ENCODE peak calls at places on chromosomes 7 and 10, in seven cellular contexts. A is endothelial cell of umbilical vein, M is GM23338, K is spleen, N is HL-60, T is breast epithelium, R is SK-N-SH. D is an unnamed sample.

GRCh38 chr7:27176962-27177794 is 3.1 kb upstream of the HOXA10 start:
- DNase-seq in A (peak; percentile 69), M (no peak), K (peak; percentile 57), N (no peak), T (no peak), R (no peak), D (no peak)

GRCh38 chr7:98276241-98276761 is 5.2 kb upstream of the BRI3 start:
- DNase-seq in A (no peak), M (no peak), K (no peak), N (no peak), T (no peak), R (no peak), D (no peak)

GRCh38 chr7:140541513-140542192 is 62.3 kb upstream of the MKRN1 start:
- DNase-seq in A (peak; percentile 25), M (peak; percentile 96), K (peak; percentile 53), N (no peak), T (no peak), R (peak; percentile 61), D (peak; percentile 71)

GRCh38 chr10:103123282-103124033 is 69.6 kb downstream of the NT5C2 start:
- DNase-seq in A (no peak), M (no peak), K (no peak), N (no peak), T (no peak), R (no peak), D (no peak)

GRCh38 chr10:2037966-2038493 is 300.7 kb upstream of the ADARB2 start:
- DNase-seq in A (no peak), M (no peak), K (no peak), N (no peak), T (no peak), R (no peak), D (no peak)

GRCh38 chr10:97138174-97138573 is 47.6 kb downstream of the SLIT1 start:
- DNase-seq in A (no peak), M (peak; percentile 67), K (peak; percentile 56), N (no peak), T (no peak), R (no peak), D (no peak)

GRCh38 chr10:11017575-11018425 is at the start of gene CELF2:
- DNase-seq in A (peak; percentile 64), M (peak; percentile 90), K (peak; percentile 82), N (no peak), T (no peak), R (peak; percentile 67), D (no peak)

GRCh38 chr10:3048114-3049019 is 19.0 kb upstream of the PFKP start:
- DNase-seq in A (no peak), M (no peak), K (no peak), N (no peak), T (no peak), R (no peak), D (no peak)

GRCh38 chr7:98669417-98670015 is 52.4 kb downstream of the NPTX2 start:
- DNase-seq in A (no peak), M (no peak), K (peak; percentile 64), N (no peak), T (no peak), R (peak; percentile 41), D (no peak)

GRCh38 chr7:159117366-159118219 is 27.1 kb downstream of the VIPR2 start:
- DNase-seq in A (no peak), M (no peak), K (peak; percentile 57), N (no peak), T (peak; percentile 15), R (no peak), D (no peak)

GRCh38 chr10:132257271-132257670 is 50.5 kb downstream of the STK32C start:
- DNase-seq in A (no peak), M (no peak), K (no peak), N (no peak), T (no peak), R (peak; percentile 63), D (no peak)

GRCh38 chr10:72122221-72122620 is 33.9 kb upstream of the SPOCK2 start:
- DNase-seq in A (no peak), M (no peak), K (no peak), N (no peak), T (no peak), R (no peak), D (no peak)

GRCh38 chr10:23384364-23384763 is 39.8 kb upstream of the C10orf67 start:
- DNase-seq in A (no peak), M (no peak), K (no peak), N (no peak), T (no peak), R (no peak), D (no peak)

GRCh38 chr7:156566812-156567549 is 73.6 kb upstream of the RNF32 start:
- DNase-seq in A (no peak), M (no peak), K (no peak), N (no peak), T (no peak), R (no peak), D (no peak)

GRCh38 chr7:99860281-99861127 is 16.3 kb downstream of the OR2AE1 start:
- DNase-seq in A (peak; percentile 4), M (no peak), K (no peak), N (no peak), T (peak; percentile 54), R (no peak), D (no peak)

GRCh38 chr7:141511370-141512335 is 39.6 kb upstream of the AGK start:
- DNase-seq in A (no peak), M (peak; percentile 78), K (no peak), N (no peak), T (no peak), R (no peak), D (no peak)

GRCh38 chr7:48269066-48269465 is 97.8 kb downstream of the ABCA13 start:
- DNase-seq in A (no peak), M (no peak), K (no peak), N (no peak), T (no peak), R (no peak), D (no peak)

GRCh38 chr7:14389052-14389988 is 399.9 kb upstream of the ETV1 start:
- DNase-seq in A (no peak), M (no peak), K (no peak), N (no peak), T (no peak), R (no peak), D (no peak)

GRCh38 chr10:79054203-79055099 is 14.3 kb upstream of the ZMIZ1 start:
- DNase-seq in A (no peak), M (no peak), K (peak; percentile 61), N (no peak), T (peak; percentile 52), R (no peak), D (no peak)
- TF ChIP-seq POLR2AphosphoS5 in A (no peak), M (no peak), K (no peak), N (no peak), T (no peak), R (no peak), D (no peak)

DNA sequence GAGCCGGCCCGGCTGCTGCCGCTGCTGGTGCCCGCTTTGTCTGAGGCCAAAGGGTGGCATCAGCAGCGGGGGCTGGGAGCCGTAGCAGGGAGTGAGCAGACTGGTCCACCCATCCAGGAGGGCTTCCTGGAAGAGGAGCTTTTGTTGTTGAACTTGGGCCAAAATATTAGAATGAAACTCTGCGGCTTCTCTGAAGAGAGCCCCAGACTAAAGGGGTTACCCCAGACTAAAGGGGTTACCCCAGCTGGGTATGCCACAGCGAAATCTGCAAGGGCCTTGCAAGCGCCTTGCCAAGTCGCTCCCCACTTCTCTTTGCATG is 154.7 kb upstream of the ZMIZ1 start:
- DNase-seq in A (no peak), M (no peak), K (peak; percentile 71), N (no peak), T (no peak), R (no peak), D (no peak)
- H3K27me3 ChIP-seq in A (no peaks in the 10 kb centered on the region), M (no peaks in the 10 kb centered on the region), K (no peaks in the 10 kb centered on the region), N (no peaks in the 10 kb centered on the region), T (no peaks in the 10 kb centered on the region), R (no peaks in the 10 kb centered on the region), D (no peaks in the 10 kb centered on the region)

GRCh38 chr7:101911800-101912705 is 94.6 kb downstream of the CUX1 start:
- DNase-seq in A (no peak), M (no peak), K (peak; percentile 53), N (peak; percentile 46), T (no peak), R (no peak), D (no peak)
- TF ChIP-seq POLR2AphosphoS5 in A (no peak), M (no peak), K (no peak), N (no peak), T (no peak), R (no peak), D (no peak)

DNA sequence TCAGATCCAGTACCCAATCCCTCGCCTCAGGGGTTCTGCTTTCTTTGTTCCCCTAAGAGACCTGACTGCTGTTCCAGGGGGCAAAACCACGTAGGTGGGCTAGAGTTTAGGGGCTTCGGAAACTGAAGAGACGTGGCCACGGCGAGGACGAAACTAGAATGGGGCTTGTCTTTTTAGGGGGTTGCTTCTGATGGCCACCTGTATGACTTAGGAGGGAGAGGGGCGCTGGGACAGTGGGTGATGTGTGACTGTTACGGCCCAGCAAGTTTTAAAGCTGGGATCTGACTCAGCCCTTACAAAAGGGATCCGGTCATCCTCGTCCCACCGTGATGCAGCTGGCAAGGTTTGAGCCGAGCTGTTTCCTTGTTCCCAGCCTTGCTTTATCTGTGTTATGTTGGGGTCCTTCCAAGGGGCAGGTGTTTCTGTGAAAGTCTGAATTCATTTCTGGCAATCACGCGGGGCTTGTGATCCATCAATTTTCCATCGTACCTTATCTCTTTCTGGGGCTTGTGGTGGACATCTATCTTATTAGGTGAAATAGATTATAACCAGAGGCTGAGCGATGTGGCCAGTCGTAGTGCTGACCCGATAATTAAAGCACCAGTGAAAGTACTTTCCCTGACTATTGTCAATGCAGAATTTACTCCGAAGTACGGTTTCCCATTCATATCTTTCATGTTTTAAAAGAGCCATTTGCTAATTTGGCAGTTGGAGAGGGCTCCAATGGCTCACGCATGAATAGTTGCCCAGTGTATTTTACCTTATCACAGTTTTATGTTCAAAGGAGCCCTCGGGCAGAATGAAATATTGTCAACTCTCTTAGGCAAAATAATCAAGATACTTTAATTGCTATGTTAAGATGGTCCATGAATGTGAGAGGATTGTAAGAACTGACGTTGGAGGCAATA is 854 bp downstream of the MET start:
- DNase-seq in A (peak; percentile 60), M (peak; percentile 60), K (no peak), N (no peak), T (no peak), R (peak; percentile 19), D (no peak)
- H3K27me3 ChIP-seq in A (no peaks in the 10 kb centered on the region), M (peaks cover 30% of the 10 kb centered on the region), K (peaks cover 87% of the 10 kb centered on the region), N (peaks cover 21% of the 10 kb centered on the region), T (no peaks in the 10 kb centered on the region), R (peaks cover 24% of the 10 kb centered on the region), D (no peaks in the 10 kb centered on the region)

GRCh38 chr7:148884049-148884298 is at the start of gene EZH2:
- DNase-seq in A (no peak), M (no peak), K (no peak), N (no peak), T (no peak), R (no peak), D (no peak)
- TF ChIP-seq POLR2AphosphoS5 in A (no peak), M (peak; percentile 71), K (no peak), N (no peak), T (no peak), R (peak; percentile 85), D (no peak)

D was measured in Panc1.